ENCODE peak calls at places on chromosomes 7 and 10, in six cellular contexts. C is choroid plexus epithelial cell, H is AG09319, A is kidney epithelial cell, J is fibroblast of pulmonary artery, Y is upper lobe of left lung. L is an unnamed sample.

GRCh38 chr10:72981882-72982529 is 27.4 kb upstream of the PLA2G12B start:
- DNase-seq in C (peak), H (no peak), A (no peak), J (no peak), Y (no peak), L (no peak)

GRCh38 chr10:21969326-21970287 is 33.9 kb downstream of the DNAJC1 start:
- DNase-seq in C (peak), H (no peak), A (no peak), J (peak), Y (no peak), L (no peak)

GRCh38 chr7:101518348-101518747 is 110.7 kb downstream of the MYL10 start:
- DNase-seq in C (peak), H (peak), A (no peak), J (no peak), Y (peak), L (no peak)

GRCh38 chr10:75771606-75772005 is 340.2 kb downstream of the LRMDA start:
- DNase-seq in C (no peak), H (no peak), A (no peak), J (no peak), Y (no peak), L (no peak)

GRCh38 chr7:57404343-57404966 is 45.5 kb upstream of the ZNF716 start:
- DNase-seq in C (no peak), H (no peak), A (no peak), J (no peak), Y (peak), L (no peak)

GRCh38 chr10:97426776-97427570 is 982 bp downstream of the PGAM1 start:
- DNase-seq in C (peak), H (no peak), A (no peak), J (no peak), Y (no peak), L (no peak)

GRCh38 chr10:43237631-43238446 is 29.0 kb downstream of the RASGEF1A start:
- DNase-seq in C (no peak), H (no peak), A (no peak), J (no peak), Y (no peak), L (no peak)

GRCh38 chr10:75572478-75572877 is 141.1 kb downstream of the LRMDA start:
- DNase-seq in C (no peak), H (no peak), A (no peak), J (no peak), Y (no peak), L (no peak)

GRCh38 chr10:67602268-67602950 is 93.6 kb downstream of the CTNNA3 start:
- DNase-seq in C (peak), H (no peak), A (peak), J (peak), Y (no peak), L (no peak)

GRCh38 chr10:107814865-107815487 is 650.5 kb upstream of the SORCS1 start:
- DNase-seq in C (peak), H (peak), A (peak), J (peak), Y (no peak), L (no peak)

GRCh38 chr7:148319316-148319808 is 271.2 kb upstream of the C7orf33 start:
- DNase-seq in C (no peak), H (no peak), A (no peak), J (no peak), Y (no peak), L (no peak)

GRCh38 chr7:34949356-34949755 is 87.9 kb downstream of the DPY19L1 start:
- DNase-seq in C (peak), H (no peak), A (no peak), J (peak), Y (no peak), L (no peak)

GRCh38 chr7:156063241-156063810 is 251.1 kb upstream of the SHH start:
- DNase-seq in C (no peak), H (no peak), A (no peak), J (no peak), Y (no peak), L (no peak)

GRCh38 chr10:22479419-22479818 is 134.1 kb downstream of the SPAG6 start:
- DNase-seq in C (no peak), H (no peak), A (no peak), J (no peak), Y (no peak), L (no peak)

GRCh38 chr10:50286996-50287803 is 35.9 kb upstream of the ASAH2 start:
- DNase-seq in C (no peak), H (no peak), A (no peak), J (no peak), Y (no peak), L (no peak)

GRCh38 chr10:96619120-96619519 is 32.3 kb upstream of the TM9SF3 start:
- DNase-seq in C (no peak), H (no peak), A (no peak), J (no peak), Y (no peak), L (no peak)

GRCh38 chr10:115963848-115964247 is 309.2 kb downstream of the GFRA1 start:
- DNase-seq in C (peak), H (no peak), A (no peak), J (no peak), Y (no peak), L (no peak)

GRCh38 chr7:26168458-26169023 is 16.5 kb downstream of the NFE2L3 start:
- DNase-seq in C (no peak), H (no peak), A (no peak), J (no peak), Y (no peak), L (no peak)

GRCh38 chr10:19918800-19919199 is 102.6 kb downstream of the PLXDC2 start:
- DNase-seq in C (peak), H (no peak), A (no peak), J (peak), Y (no peak), L (no peak)

GRCh38 chr10:100006241-100006886 is 3.4 kb downstream of the DNMBP start:
- DNase-seq in C (peak), H (no peak), A (peak), J (peak), Y (no peak), L (no peak)

GRCh38 chr10:11887381-11888227 is 64.4 kb downstream of the PROSER2 start:
- DNase-seq in C (no peak), H (no peak), A (no peak), J (no peak), Y (peak), L (no peak)

GRCh38 chr7:24965831-24966708 is 13.9 kb downstream of the OSBPL3 start:
- DNase-seq in C (peak), H (no peak), A (no peak), J (no peak), Y (no peak), L (peak)

GRCh38 chr7:90225181-90225580 is 13.6 kb downstream of the STEAP2 start:
- DNase-seq in C (no peak), H (no peak), A (no peak), J (no peak), Y (no peak), L (no peak)

GRCh38 chr7:150715293-150715692 is 1.1 kb upstream of the GIMAP1 start:
- DNase-seq in C (no peak), H (no peak), A (no peak), J (no peak), Y (no peak), L (no peak)

GRCh38 chr7:83413425-83413824 is 235.5 kb downstream of the SEMA3E start:
- DNase-seq in C (peak), H (peak), A (no peak), J (peak), Y (no peak), L (no peak)

GRCh38 chr10:46286991-46287693 is at the start of gene ANTXRL:
- DNase-seq in C (no peak), H (no peak), A (no peak), J (no peak), Y (no peak), L (no peak)

GRCh38 chr7:113831509-113831908 is 87.3 kb downstream of the PPP1R3A start:
- DNase-seq in C (peak), H (no peak), A (no peak), J (peak), Y (no peak), L (no peak)

GRCh38 chr7:135362871-135363270 is 129.2 kb downstream of the STRA8 start:
- DNase-seq in C (no peak), H (no peak), A (no peak), J (no peak), Y (no peak), L (no peak)

GRCh38 chr10:21494221-21495001 is 31.1 kb downstream of the SKIDA1 start:
- DNase-seq in C (peak), H (no peak), A (no peak), J (no peak), Y (peak), L (no peak)

GRCh38 chr10:115082521-115082920 is 10.6 kb upstream of the ATRNL1 start:
- DNase-seq in C (peak), H (peak), A (no peak), J (peak), Y (no peak), L (no peak)

GRCh38 chr7:4147931-4148620 is 534.0 kb upstream of the FOXK1 start:
- DNase-seq in C (no peak), H (no peak), A (no peak), J (no peak), Y (peak), L (no peak)

GRCh38 chr7:43130347-43130746 is 17.9 kb downstream of the HECW1 start:
- DNase-seq in C (no peak), H (no peak), A (no peak), J (no peak), Y (no peak), L (no peak)

GRCh38 chr10:74854610-74855009 is 28.2 kb downstream of the KAT6B start:
- DNase-seq in C (peak), H (no peak), A (no peak), J (no peak), Y (no peak), L (no peak)

GRCh38 chr7:48526375-48526732 is 355.1 kb downstream of the ABCA13 start:
- DNase-seq in C (no peak), H (no peak), A (no peak), J (no peak), Y (no peak), L (no peak)

GRCh38 chr10:118102116-118102515 is 55.4 kb upstream of the RAB11FIP2 start:
- DNase-seq in C (peak), H (no peak), A (no peak), J (no peak), Y (no peak), L (no peak)

GRCh38 chr10:25064401-25064800 is 48.0 kb downstream of the THNSL1 start:
- DNase-seq in C (no peak), H (no peak), A (no peak), J (no peak), Y (no peak), L (no peak)

GRCh38 chr7:74502216-74502891 is 48.6 kb downstream of the GTF2IRD1 start:
- DNase-seq in C (no peak), H (no peak), A (no peak), J (no peak), Y (no peak), L (no peak)

GRCh38 chr10:88156341-88156740 is 292.9 kb downstream of the PTEN start:
- DNase-seq in C (peak), H (no peak), A (no peak), J (peak), Y (no peak), L (no peak)

GRCh38 chr7:122082670-122083069 is 61.4 kb downstream of the AASS start:
- DNase-seq in C (no peak), H (no peak), A (no peak), J (no peak), Y (no peak), L (no peak)

DNA sequence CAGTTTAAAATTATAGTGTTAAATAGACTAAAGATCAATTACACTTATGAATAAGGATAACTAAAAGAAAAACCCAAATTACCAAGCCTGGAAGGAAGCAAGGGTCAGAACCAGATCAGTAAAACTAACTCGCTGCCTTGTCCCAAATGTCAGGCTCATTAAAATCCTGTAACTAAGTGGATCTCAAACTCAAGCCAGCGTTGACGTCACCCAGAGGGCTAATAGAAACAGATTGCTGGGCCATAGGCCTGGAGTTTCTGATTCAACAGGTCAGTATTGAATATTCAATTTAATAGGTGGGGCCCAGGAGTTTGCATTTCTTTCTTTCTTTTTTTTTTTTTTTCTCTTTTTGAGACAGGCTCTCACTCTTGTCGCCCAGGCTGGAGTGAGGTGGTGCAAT is 397.0 kb downstream of the CALN1 start:
- DNase-seq in C (no peak), H (no peak), A (no peak), J (no peak), Y (no peak), L (no peak)
- TF ChIP-seq CTCF in C (no peak), H (no peak), A (no peak), J (no peak), Y (no peak), L (no peak)

DNA sequence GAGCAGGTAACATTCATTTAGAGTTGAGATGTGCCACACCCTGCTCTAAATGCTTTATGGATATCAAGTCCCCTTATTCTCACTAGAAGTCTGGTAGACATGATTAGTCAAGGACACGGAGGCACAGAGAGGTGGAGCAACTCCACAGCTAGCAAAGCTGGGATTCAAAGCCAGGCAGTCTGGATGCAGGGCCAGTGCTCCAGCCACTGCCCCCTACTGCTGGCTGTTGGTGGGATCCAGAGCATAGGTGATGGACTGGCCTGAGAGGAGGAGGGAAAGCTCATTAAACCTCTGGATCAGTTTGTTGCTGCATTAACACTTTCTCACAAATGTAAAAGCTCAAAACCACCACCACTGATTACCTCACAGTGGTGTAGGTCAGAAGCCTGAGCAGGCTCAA is 22.6 kb upstream of the KBTBD2 start:
- DNase-seq in C (no peak), H (no peak), A (no peak), J (no peak), Y (no peak), L (no peak)
- TF ChIP-seq CTCF in C (peak), H (no peak), A (peak), J (peak), Y (no peak), L (no peak)

GRCh38 chr7:12518920-12519681 is 51.4 kb upstream of the SCIN start:
- DNase-seq in C (peak), H (no peak), A (no peak), J (peak), Y (no peak), L (no peak)

GRCh38 chr7:12519682-12520009 is 50.9 kb upstream of the SCIN start:
- DNase-seq in C (no peak), H (no peak), A (no peak), J (no peak), Y (no peak), L (no peak)

GRCh38 chr7:12529971-12530710 is 40.4 kb upstream of the SCIN start:
- DNase-seq in C (no peak), H (no peak), A (no peak), J (no peak), Y (no peak), L (no peak)

GRCh38 chr7:12524794-12525386 is 45.6 kb upstream of the SCIN start:
- DNase-seq in C (peak), H (peak), A (no peak), J (peak), Y (no peak), L (no peak)
- TF ChIP-seq CTCF in C (peak), H (peak), A (peak), J (peak), Y (no peak), L (peak)

GRCh38 chr7:152173372-152174070 is 148.0 kb downstream of the GALNT11 start:
- DNase-seq in C (no peak), H (no peak), A (no peak), J (no peak), Y (no peak), L (no peak)
- TF ChIP-seq CTCF in C (no peak), H (no peak), A (no peak), J (no peak), Y (no peak), L (no peak)

DNA sequence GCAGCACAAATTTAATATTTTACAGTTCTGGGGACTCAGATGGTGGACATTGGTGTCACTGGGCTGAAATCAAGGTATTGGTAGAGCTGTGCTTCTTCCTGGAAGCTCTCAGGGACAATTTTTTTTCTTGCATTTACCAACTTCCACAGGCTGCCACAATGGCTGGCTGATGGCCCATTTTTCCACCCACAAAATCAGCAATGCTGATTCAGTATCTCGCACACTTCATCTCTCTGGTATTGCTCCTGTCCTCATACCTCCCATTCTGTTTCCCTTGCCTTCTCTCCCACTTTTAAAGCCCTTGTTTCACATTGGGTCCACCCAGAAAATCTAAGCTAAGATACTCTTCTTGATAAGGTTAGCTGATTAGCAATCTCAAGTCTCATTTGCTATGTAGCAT is 530.9 kb upstream of the POM121L12 start:
- DNase-seq in C (no peak), H (no peak), A (no peak), J (no peak), Y (no peak), L (no peak)
- TF ChIP-seq CTCF in C (no peak), H (no peak), A (no peak), J (no peak), Y (no peak), L (no peak)

GRCh38 chr7:45347804-45348203 is 190.2 kb downstream of the RAMP3 start:
- DNase-seq in C (no peak), H (peak), A (peak), J (no peak), Y (no peak), L (no peak)
- TF ChIP-seq CTCF in C (no peak), H (no peak), A (no peak), J (no peak), Y (no peak), L (no peak)

GRCh38 chr10:91220954-91221696 is 662 bp downstream of the PCGF5 start:
- DNase-seq in C (peak), H (no peak), A (no peak), J (no peak), Y (no peak), L (no peak)
- TF ChIP-seq CTCF in C (no peak), H (no peak), A (no peak), J (no peak), Y (no peak), L (no peak)

GRCh38 chr10:71011141-71011540 is 122.8 kb upstream of the PCBD1 start:
- DNase-seq in C (no peak), H (no peak), A (no peak), J (no peak), Y (no peak), L (no peak)

GRCh38 chr10:71007516-71007915 is 119.2 kb upstream of the PCBD1 start:
- DNase-seq in C (no peak), H (no peak), A (no peak), J (no peak), Y (no peak), L (no peak)

GRCh38 chr10:71008150-71008549 is 119.8 kb upstream of the PCBD1 start:
- DNase-seq in C (no peak), H (no peak), A (no peak), J (no peak), Y (no peak), L (no peak)

GRCh38 chr10:71009031-71009605 is 120.8 kb upstream of the PCBD1 start:
- DNase-seq in C (no peak), H (no peak), A (no peak), J (no peak), Y (no peak), L (no peak)

DNA sequence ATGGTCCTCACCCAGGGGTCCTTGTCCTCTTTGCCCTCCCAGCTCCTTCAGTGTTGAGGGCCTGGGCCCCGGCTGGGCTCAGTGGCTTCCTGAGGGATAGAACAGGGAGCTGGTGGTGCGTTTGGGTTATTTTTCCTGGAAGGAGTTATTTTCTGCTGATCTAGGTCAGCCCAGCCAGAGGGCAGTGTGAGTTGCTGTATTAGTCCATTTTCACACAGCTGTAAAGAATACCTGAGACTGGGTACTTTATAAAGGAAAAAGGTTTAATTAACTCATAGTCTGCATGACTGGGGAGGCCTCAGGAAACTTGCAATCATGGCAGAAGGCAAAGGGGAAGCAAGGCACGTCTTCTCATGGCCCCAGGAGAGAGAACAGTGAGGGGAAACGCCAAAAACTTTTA is 122.4 kb upstream of the PCBD1 start:
- DNase-seq in C (peak), H (no peak), A (no peak), J (no peak), Y (no peak), L (no peak)
- TF ChIP-seq CTCF in C (peak), H (no peak), A (no peak), J (no peak), Y (no peak), L (no peak)

DNA sequence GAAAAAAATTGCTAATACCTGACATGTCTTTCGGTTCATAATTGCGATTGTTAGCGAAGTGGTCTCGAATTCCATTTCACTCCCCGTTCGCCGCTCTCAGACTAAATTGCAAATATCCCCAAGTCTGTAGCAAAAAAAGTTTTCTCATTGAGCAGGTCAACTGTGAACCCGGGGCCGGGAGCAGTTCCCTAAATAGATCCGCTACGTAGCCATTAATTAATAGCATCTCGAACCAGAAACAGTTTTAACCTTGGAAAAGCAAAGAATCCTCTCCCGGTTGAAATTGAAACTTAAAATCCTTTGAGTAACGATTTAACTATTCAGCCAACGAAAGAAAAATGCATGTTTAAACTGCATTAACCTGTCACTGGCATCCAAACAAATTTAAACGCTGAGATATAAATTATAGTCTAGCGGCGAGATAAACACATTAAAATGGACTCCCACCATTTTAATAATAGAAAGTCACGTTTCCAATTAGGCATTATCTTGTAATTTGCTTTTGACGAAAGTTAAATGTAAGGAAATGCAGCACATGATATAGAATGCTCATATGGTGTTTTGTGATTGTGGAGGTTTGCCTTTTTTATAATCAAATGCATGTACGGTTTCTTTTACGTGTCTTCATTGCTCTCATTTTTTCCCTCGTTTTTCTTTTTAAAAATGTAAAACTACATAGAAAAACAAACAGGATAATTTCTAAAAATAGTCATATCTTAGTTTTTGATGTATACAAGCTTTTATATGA is 692 bp upstream of the KLF14 start:
- DNase-seq in C (no peak), H (no peak), A (no peak), J (peak), Y (no peak), L (no peak)
- TF ChIP-seq CTCF in C (no peak), H (no peak), A (no peak), J (no peak), Y (no peak), L (no peak)

L was measured in natural killer cell.